ENCODE peak calls at places on chromosomes 5 and 9, in nine cellular contexts. M is heart left ventricle, E is cardiac muscle cell, G is tibial artery, R is tibial nerve, J is body of pancreas, K is glutamatergic neuron, H is endothelial cell, Q is left ventricle myocardium inferior. A is an unnamed sample.

GRCh38 chr9:135907006-135907434 is 326 bp downstream of the CAMSAP1 start:
- DNase-seq in M (no peak), E (peak; percentile 57), G (no peak), R (no peak), J (no peak), K (peak; percentile 63), H (peak; percentile 59), Q (peak; percentile 36), A (peak; percentile 40)

GRCh38 chr9:86749530-86750275 is 197.6 kb downstream of the GAS1 start:
- DNase-seq in M (no peak), E (peak; percentile 93), G (no peak), R (no peak), J (no peak), K (no peak), H (no peak), Q (no peak), A (no peak)

GRCh38 chr5:78627175-78627574 is 21.4 kb downstream of the LHFPL2 start:
- DNase-seq in M (no peak), E (peak; percentile 67), G (no peak), R (no peak), J (no peak), K (no peak), H (no peak), Q (no peak), A (no peak)

GRCh38 chr5:58135571-58136335 is 324.1 kb downstream of the PLK2 start:
- DNase-seq in M (no peak), E (no peak), G (no peak), R (no peak), J (no peak), K (no peak), H (no peak), Q (no peak), A (no peak)

GRCh38 chr5:15209053-15209762 is 290.8 kb upstream of the FBXL7 start:
- DNase-seq in M (no peak), E (peak; percentile 61), G (no peak), R (no peak), J (no peak), K (no peak), H (no peak), Q (no peak), A (no peak)

GRCh38 chr9:13351768-13352386 is 72.4 kb upstream of the MPDZ start:
- DNase-seq in M (no peak), E (peak; percentile 84), G (no peak), R (no peak), J (no peak), K (no peak), H (peak; percentile 6), Q (no peak), A (no peak)

GRCh38 chr9:102506391-102506790 is 488.7 kb upstream of the CYLC2 start:
- DNase-seq in M (no peak), E (no peak), G (no peak), R (no peak), J (no peak), K (no peak), H (no peak), Q (no peak), A (no peak)

GRCh38 chr5:105878402-105878801 is 1792.3 kb downstream of the EFNA5 start:
- DNase-seq in M (no peak), E (no peak), G (no peak), R (no peak), J (no peak), K (no peak), H (no peak), Q (no peak), A (no peak)

GRCh38 chr9:136401173-136401922 is 1.4 kb upstream of the SNAPC4 start:
- DNase-seq in M (no peak), E (no peak), G (no peak), R (no peak), J (no peak), K (no peak), H (no peak), Q (no peak), A (no peak)

GRCh38 chr9:122347348-122348287 is 23.2 kb upstream of the PTGS1 start:
- DNase-seq in M (no peak), E (peak; percentile 60), G (no peak), R (no peak), J (no peak), K (no peak), H (no peak), Q (no peak), A (no peak)

GRCh38 chr5:10844016-10844415 is 83.0 kb upstream of the DAP start:
- DNase-seq in M (no peak), E (no peak), G (no peak), R (no peak), J (no peak), K (no peak), H (no peak), Q (no peak), A (no peak)

GRCh38 chr9:20884985-20885593 is 146.4 kb downstream of the HACD4 start:
- DNase-seq in M (peak; percentile 26), E (peak; percentile 74), G (peak; percentile 57), R (peak; percentile 65), J (peak; percentile 67), K (peak; percentile 66), H (peak; percentile 58), Q (peak; percentile 21), A (peak; percentile 48)

GRCh38 chr9:107153336-107153735 is 129.7 kb upstream of the RAD23B start:
- DNase-seq in M (no peak), E (peak; percentile 40), G (no peak), R (no peak), J (no peak), K (no peak), H (no peak), Q (no peak), A (no peak)

GRCh38 chr9:111516061-111516465 is 8.9 kb upstream of the ZNF483 start:
- DNase-seq in M (no peak), E (peak; percentile 32), G (no peak), R (no peak), J (no peak), K (no peak), H (no peak), Q (no peak), A (no peak)

GRCh38 chr9:114311571-114312512 is 11.1 kb upstream of the ORM1 start:
- DNase-seq in M (no peak), E (no peak), G (no peak), R (no peak), J (peak; percentile 7), K (no peak), H (no peak), Q (no peak), A (no peak)

GRCh38 chr5:139388198-139388821 is 1.4 kb downstream of the MZB1 start:
- DNase-seq in M (no peak), E (peak; percentile 58), G (no peak), R (no peak), J (peak; percentile 34), K (no peak), H (peak; percentile 32), Q (no peak), A (no peak)

GRCh38 chr5:149853019-149853648 is 91.5 kb downstream of the PDE6A start:
- DNase-seq in M (peak; percentile 76), E (peak; percentile 88), G (peak; percentile 85), R (peak; percentile 93), J (peak; percentile 74), K (peak; percentile 84), H (peak; percentile 77), Q (peak; percentile 63), A (peak; percentile 82)

GRCh38 chr9:123678038-123678877 is 251.7 kb downstream of the DENND1A start:
- DNase-seq in M (no peak), E (peak; percentile 14), G (no peak), R (no peak), J (peak; percentile 34), K (no peak), H (no peak), Q (no peak), A (no peak)

GRCh38 chr9:5008206-5008605 is 23.1 kb downstream of the JAK2 start:
- DNase-seq in M (no peak), E (peak; percentile 8), G (no peak), R (no peak), J (no peak), K (no peak), H (no peak), Q (no peak), A (no peak)

GRCh38 chr5:179160584-179160983 is 100.4 kb downstream of the ZNF354C start:
- DNase-seq in M (no peak), E (no peak), G (no peak), R (no peak), J (no peak), K (no peak), H (no peak), Q (no peak), A (no peak)

GRCh38 chr5:7391215-7391614 is 4.7 kb upstream of the ADCY2 start:
- DNase-seq in M (no peak), E (no peak), G (no peak), R (no peak), J (peak; percentile 29), K (no peak), H (no peak), Q (no peak), A (no peak)

GRCh38 chr9:68455436-68455835 is 85.2 kb downstream of the TMEM252 start:
- DNase-seq in M (no peak), E (no peak), G (no peak), R (no peak), J (no peak), K (no peak), H (no peak), Q (no peak), A (no peak)

GRCh38 chr9:133621868-133622267 is 12.7 kb upstream of the FAM163B start:
- DNase-seq in M (no peak), E (no peak), G (no peak), R (no peak), J (no peak), K (no peak), H (no peak), Q (no peak), A (no peak)
- TF ChIP-seq CTCF in M (no peak), E (no peak), G (no peak), R (no peak), J (no peak), K (no peak), H (no peak), Q (no peak), A (no peak)

DNA sequence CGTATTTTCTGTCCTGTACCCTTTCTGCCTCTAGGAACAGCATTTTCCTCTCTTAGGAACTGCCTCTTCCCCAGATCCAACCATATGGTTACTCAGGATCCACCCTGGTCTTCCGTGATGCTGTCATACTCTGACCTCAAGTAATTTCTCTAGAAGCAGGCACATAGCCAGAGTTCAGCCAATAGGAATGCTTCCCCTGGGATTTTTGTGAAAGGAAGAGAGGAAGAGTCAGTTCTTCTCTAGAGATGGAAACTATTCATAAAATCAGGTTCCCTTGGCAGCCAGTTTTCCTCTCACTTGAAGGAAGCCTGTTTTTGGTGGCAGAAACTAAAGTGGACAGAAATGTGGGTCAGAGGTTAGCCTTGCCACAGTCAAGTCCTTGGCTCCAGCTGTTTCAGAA is 400.1 kb upstream of the PCSK5 start:
- DNase-seq in M (peak; percentile 32), E (no peak), G (peak; percentile 27), R (peak; percentile 62), J (no peak), K (no peak), H (no peak), Q (no peak), A (no peak)
- TF ChIP-seq CTCF in M (no peak), E (no peak), G (no peak), R (no peak), J (no peak), K (no peak), H (no peak), Q (no peak), A (no peak)

GRCh38 chr5:169265888-169266287 is 35.1 kb downstream of the SLIT3 start:
- DNase-seq in M (no peak), E (no peak), G (no peak), R (no peak), J (no peak), K (no peak), H (no peak), Q (no peak), A (no peak)
- TF ChIP-seq CTCF in M (no peak), E (no peak), G (no peak), R (no peak), J (no peak), K (no peak), H (peak; percentile 38), Q (no peak), A (peak; percentile 36)

GRCh38 chr5:109688647-109688998 is 1.1 kb upstream of the MAN2A1 start:
- DNase-seq in M (no peak), E (no peak), G (no peak), R (peak; percentile 20), J (peak; percentile 65), K (no peak), H (peak; percentile 42), Q (no peak), A (no peak)
- TF ChIP-seq CTCF in M (peak; percentile 32), E (peak; percentile 50), G (no peak), R (peak; percentile 12), J (peak; percentile 35), K (peak; percentile 82), H (peak; percentile 67), Q (peak; percentile 47), A (peak; percentile 72)